ENCODE peak calls at places on chromosomes 3 and 15, in five cellular contexts. One of them, this sample, is unnamed.

GRCh38 chr15:78265752-78266224 is 1.4 kb downstream of the DNAJA4 start:
- DNase-seq in AG04450: peak
- DNase-seq in GM06990: no peak
- DNase-seq in heart left ventricle: no peak
- DNase-seq in AG09309: no peak
- DNase-seq in this sample: peak

GRCh38 chr15:85831415-85832113 is 36.8 kb upstream of the KLHL25 start:
- DNase-seq in AG04450: no peak
- DNase-seq in GM06990: no peak
- DNase-seq in heart left ventricle: no peak
- DNase-seq in AG09309: no peak
- DNase-seq in this sample: no peak

GRCh38 chr3:189260556-189261493 is 89.1 kb downstream of the TPRG1 start:
- DNase-seq in AG04450: no peak
- DNase-seq in GM06990: no peak
- DNase-seq in heart left ventricle: peak
- DNase-seq in AG09309: no peak
- DNase-seq in this sample: no peak

GRCh38 chr15:68372291-68372811 is 59.6 kb downstream of the ITGA11 start:
- DNase-seq in AG04450: no peak
- DNase-seq in GM06990: no peak
- DNase-seq in heart left ventricle: no peak
- DNase-seq in AG09309: no peak
- DNase-seq in this sample: no peak

GRCh38 chr3:126345231-126345630 is 12.0 kb downstream of the KLF15 start:
- DNase-seq in AG04450: no peak
- DNase-seq in GM06990: no peak
- DNase-seq in heart left ventricle: no peak
- DNase-seq in AG09309: no peak
- DNase-seq in this sample: no peak

GRCh38 chr3:43958005-43958770 is 267.4 kb downstream of the ABHD5 start:
- DNase-seq in AG04450: no peak
- DNase-seq in GM06990: no peak
- DNase-seq in heart left ventricle: no peak
- DNase-seq in AG09309: no peak
- DNase-seq in this sample: no peak

GRCh38 chr15:65394936-65395335 is 17.1 kb upstream of the IGDCC3 start:
- DNase-seq in AG04450: no peak
- DNase-seq in GM06990: no peak
- DNase-seq in heart left ventricle: no peak
- DNase-seq in AG09309: no peak
- DNase-seq in this sample: no peak

GRCh38 chr3:105353485-105354161 is 13.1 kb upstream of the ALCAM start:
- DNase-seq in AG04450: no peak
- DNase-seq in GM06990: no peak
- DNase-seq in heart left ventricle: peak
- DNase-seq in AG09309: no peak
- DNase-seq in this sample: no peak

GRCh38 chr15:101652783-101653430 is 726 bp upstream of the TM2D3 start:
- DNase-seq in AG04450: no peak
- DNase-seq in GM06990: no peak
- DNase-seq in heart left ventricle: no peak
- DNase-seq in AG09309: no peak
- DNase-seq in this sample: no peak

GRCh38 chr3:71241981-71242552 is 341.5 kb downstream of the FOXP1 start:
- DNase-seq in AG04450: no peak
- DNase-seq in GM06990: no peak
- DNase-seq in heart left ventricle: no peak
- DNase-seq in AG09309: no peak
- DNase-seq in this sample: no peak

GRCh38 chr3:71245052-71245488 is 338.5 kb downstream of the FOXP1 start:
- DNase-seq in AG04450: peak
- DNase-seq in GM06990: no peak
- DNase-seq in heart left ventricle: no peak
- DNase-seq in AG09309: no peak
- DNase-seq in this sample: no peak

GRCh38 chr3:71243230-71243629 is 340.3 kb downstream of the FOXP1 start:
- DNase-seq in AG04450: no peak
- DNase-seq in GM06990: no peak
- DNase-seq in heart left ventricle: no peak
- DNase-seq in AG09309: no peak
- DNase-seq in this sample: no peak

GRCh38 chr3:71245971-71246860 is 337.3 kb downstream of the FOXP1 start:
- DNase-seq in AG04450: no peak
- DNase-seq in GM06990: no peak
- DNase-seq in heart left ventricle: no peak
- DNase-seq in AG09309: no peak
- DNase-seq in this sample: no peak

DNA sequence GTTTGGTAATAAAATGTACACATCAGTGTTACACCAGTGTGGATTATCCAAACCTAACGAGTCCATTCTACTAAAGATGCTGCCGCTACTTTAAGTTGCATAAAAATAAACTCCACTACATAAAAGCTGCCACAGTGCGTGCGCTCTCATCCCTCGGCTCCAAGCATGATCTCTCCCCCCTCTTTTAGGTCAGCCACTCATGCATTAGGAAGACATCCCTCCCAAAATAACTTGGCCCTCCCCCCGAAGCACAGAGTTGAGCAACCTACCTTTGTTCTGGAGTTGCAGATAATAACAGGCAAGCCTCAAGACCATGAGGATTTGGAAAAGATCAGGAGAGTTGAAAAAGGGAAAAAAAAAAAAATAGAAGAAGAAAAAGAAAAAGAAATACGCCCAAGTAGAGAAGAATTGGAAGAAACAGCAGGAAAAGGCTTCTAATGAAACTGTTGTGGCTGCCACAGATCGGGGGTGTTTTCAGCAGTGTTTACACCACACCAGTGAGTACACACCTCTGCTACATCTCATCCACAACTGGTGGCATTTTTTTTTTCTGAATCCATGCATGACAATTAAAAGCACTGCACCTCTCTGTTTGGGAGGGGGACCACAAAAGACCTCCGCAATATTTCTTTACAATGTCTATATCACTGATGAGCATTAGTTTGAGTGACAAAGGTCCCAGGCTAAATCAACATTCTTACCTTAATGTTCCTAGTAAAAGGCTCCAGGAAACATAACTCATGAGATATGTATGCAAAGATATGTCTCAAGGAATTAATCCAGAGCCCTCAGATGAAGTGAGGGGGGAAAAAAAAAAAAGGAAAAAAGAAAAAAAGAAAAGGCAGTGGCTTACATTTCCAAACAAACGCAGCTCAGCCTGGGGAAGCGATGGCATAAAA is 339.1 kb downstream of the FOXP1 start:
- DNase-seq in AG04450: no peak
- DNase-seq in GM06990: no peak
- DNase-seq in heart left ventricle: no peak
- DNase-seq in AG09309: no peak
- DNase-seq in this sample: no peak
- H3K4me3 ChIP-seq in AG04450: peak
- H3K4me3 ChIP-seq in GM06990: no peak
- H3K4me3 ChIP-seq in heart left ventricle: peak
- H3K4me3 ChIP-seq in AG09309: no peak
- H3K4me3 ChIP-seq in this sample: no peak

DNA sequence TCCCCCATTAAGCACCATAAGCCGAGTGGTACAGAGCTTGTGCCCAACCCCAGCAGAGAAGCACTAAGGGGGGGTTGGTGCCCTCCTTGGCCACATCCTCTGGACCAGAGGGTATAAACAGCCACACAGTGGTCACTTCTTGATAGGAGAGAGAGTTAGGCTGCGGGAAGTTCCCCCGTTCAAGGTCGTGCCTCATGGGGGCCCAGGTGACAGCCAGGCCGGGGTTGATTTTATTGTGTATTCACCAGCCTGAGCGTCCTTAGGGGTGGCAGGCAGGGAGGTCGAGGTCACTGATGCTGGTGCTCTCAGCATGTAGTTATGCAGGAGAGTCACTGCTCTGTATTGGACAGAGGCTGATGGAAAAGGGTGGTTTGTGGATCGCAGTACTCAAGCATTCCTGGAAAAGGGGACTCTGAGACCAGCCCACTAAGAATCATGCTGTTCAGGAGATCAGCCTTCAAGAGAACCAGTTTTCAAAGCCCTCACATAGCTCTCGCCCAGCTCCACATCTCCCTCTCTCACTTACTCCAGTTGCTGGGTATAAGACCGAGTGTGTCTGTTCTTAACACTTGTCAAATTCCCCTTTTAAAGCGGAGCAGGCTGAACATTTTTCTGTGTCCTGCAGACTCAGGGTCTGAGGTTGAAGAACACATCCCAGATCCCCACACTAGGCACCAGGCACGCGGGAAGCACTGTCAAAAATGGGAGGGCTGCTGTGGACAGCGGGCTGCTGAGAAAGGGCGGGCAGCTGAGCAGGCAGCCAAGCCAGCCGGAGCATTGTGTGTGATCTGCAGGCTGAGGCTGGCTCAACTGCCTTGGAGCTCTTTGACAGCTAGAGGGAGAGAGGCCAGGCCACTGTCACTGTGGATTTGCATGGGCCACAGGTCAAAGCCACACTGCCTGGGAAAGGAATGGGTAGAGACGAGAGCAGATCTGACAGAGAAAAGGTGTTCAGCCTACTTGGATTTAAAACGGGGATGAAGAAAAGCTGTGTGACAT is 279.3 kb upstream of the LRRFIP2 start:
- DNase-seq in AG04450: no peak
- DNase-seq in GM06990: no peak
- DNase-seq in heart left ventricle: peak
- DNase-seq in AG09309: no peak
- DNase-seq in this sample: no peak
- TF ChIP-seq CTCF in AG04450: no peak
- TF ChIP-seq CTCF in GM06990: no peak
- TF ChIP-seq CTCF in heart left ventricle: peak
- TF ChIP-seq CTCF in AG09309: no peak
- TF ChIP-seq CTCF in this sample: no peak

DNA sequence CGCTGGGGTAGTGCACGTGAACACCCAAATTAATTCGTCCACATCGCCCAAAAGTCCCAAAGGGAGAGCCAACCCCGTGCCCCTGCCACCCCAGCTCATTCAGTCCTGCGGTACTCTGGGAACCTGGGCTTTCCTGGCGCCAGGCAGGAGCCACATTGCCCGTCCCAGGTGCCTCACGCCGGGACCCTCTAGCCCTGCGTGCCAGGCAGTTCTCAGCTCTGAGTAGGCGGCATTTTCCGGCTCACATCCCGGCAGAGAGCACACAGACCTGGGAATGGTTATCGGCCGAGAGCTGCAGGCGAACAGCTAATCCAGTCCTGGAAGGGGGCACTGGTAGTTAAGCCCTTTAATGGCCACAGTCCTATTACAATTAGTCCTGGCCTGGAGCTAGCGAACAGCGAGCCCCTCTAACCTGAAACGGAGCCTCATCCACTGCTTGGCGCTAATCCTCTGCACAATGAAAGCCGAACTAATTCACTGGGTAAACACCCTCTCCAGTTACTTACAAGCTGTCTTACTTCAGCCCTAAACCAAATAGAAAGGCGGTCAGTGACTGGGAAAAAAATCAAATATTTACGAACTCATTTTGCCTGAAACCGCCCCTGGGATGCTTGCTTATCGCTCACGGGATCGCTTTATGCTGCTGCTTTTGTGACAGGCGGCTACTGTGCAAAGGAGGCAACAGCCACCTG is 254.6 kb upstream of the SOX14 start:
- DNase-seq in AG04450: no peak
- DNase-seq in GM06990: no peak
- DNase-seq in heart left ventricle: no peak
- DNase-seq in AG09309: no peak
- DNase-seq in this sample: no peak
- H3K4me3 ChIP-seq in AG04450: no peak
- H3K4me3 ChIP-seq in GM06990: no peak
- H3K4me3 ChIP-seq in heart left ventricle: no peak
- H3K4me3 ChIP-seq in AG09309: no peak
- H3K4me3 ChIP-seq in this sample: no peak

DNA sequence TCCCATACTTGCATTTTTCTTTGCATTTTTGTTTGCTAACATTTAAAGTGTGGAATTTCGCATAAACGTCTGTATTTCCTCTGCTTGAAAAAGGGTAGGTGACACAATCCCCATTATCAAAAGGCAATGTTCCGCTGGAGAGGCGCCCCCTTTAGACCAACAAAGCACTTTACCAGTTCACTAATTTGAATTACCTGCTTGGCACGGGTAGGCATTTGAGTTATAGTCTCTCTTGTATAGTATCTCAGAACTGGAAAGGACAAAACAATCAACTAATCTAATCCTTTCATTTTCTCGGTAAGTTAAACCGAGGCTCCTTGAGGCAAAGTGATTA is 775 bp upstream of the CCDC39 start:
- DNase-seq in AG04450: no peak
- DNase-seq in GM06990: no peak
- DNase-seq in heart left ventricle: no peak
- DNase-seq in AG09309: no peak
- DNase-seq in this sample: peak
- TF ChIP-seq CTCF in AG04450: peak
- TF ChIP-seq CTCF in GM06990: peak
- TF ChIP-seq CTCF in heart left ventricle: no peak
- TF ChIP-seq CTCF in AG09309: peak
- TF ChIP-seq CTCF in this sample: peak

This sample was measured in epithelial cell of proximal tubule.